ENCODE peak calls at places on chromosomes 3 and 15, in ten cellular contexts. A is body of pancreas; G is endothelial cell; B is astrocyte of the cerebellum; P is Peyer's patch; J is stimulated activated CD8-positive, alpha-beta memory T cell treated with anti-CD3 and anti-CD28 coated beads, Interleukin-15, amount 100 ng/mL, for 4 hours; F is tibial artery; M is substantia nigra; R is H9; X is amygdala. I is an unnamed sample.

GRCh38 chr3:3802021-3802420 is 2.8 kb downstream of the LRRN1 start:
- DNase-seq in P (no peak), F (no peak), J (no peak), X (no peak), A (no peak), B (no peak), M (no peak), G (peak; percentile 10), R (no peak), I (no peak)

GRCh38 chr15:38474155-38474757 is 20.3 kb downstream of the FAM98B start:
- DNase-seq in A (peak; percentile 14), F (no peak), J (no peak), G (peak; percentile 33), B (peak; percentile 48), R (no peak), X (no peak), M (peak; percentile 34), P (no peak), I (peak; percentile 43)

GRCh38 chr3:108319428-108320053 is 23.2 kb downstream of the HHLA2 start:
- DNase-seq in X (no peak), R (no peak), B (no peak), J (no peak), G (no peak), M (no peak), F (no peak), A (peak; percentile 72), P (no peak), I (no peak)

GRCh38 chr3:70096376-70097055 is 97.0 kb downstream of the SAMMSON start:
- DNase-seq in X (no peak), G (no peak), P (no peak), B (no peak), J (no peak), M (no peak), A (no peak), R (no peak), F (no peak), I (no peak)

GRCh38 chr3:141644931-141645330 is 93.2 kb upstream of the RNF7 start:
- DNase-seq in P (peak; percentile 64), X (no peak), G (peak; percentile 77), B (no peak), M (peak; percentile 47), R (peak; percentile 93), A (peak; percentile 85), F (peak; percentile 79), J (peak; percentile 44), I (peak; percentile 72)

GRCh38 chr3:15982667-15983145 is 184.9 kb upstream of the ANKRD28 start:
- DNase-seq in P (no peak), A (no peak), F (peak; percentile 67), G (no peak), J (no peak), R (no peak), B (peak; percentile 81), X (peak; percentile 77), M (peak; percentile 27), I (no peak)

GRCh38 chr15:39918688-39919385 is 1.2 kb downstream of the GPR176 start:
- DNase-seq in B (peak; percentile 46), M (no peak), R (no peak), P (no peak), J (no peak), F (no peak), X (no peak), G (no peak), A (no peak), I (no peak)

GRCh38 chr15:45448066-45448510 is 69.7 kb upstream of the GATM start:
- DNase-seq in A (peak; percentile 10), F (no peak), B (no peak), J (no peak), X (no peak), R (no peak), M (peak; percentile 35), P (no peak), G (no peak), I (no peak)

GRCh38 chr15:40598672-40599071 is 4.6 kb downstream of the KNL1 start:
- DNase-seq in B (no peak), X (no peak), J (no peak), M (no peak), R (no peak), G (no peak), A (no peak), P (no peak), F (no peak), I (no peak)

GRCh38 chr3:100761211-100761921 is 52.1 kb downstream of the TFG start:
- DNase-seq in M (no peak), R (peak; percentile 53), X (no peak), J (no peak), G (no peak), P (no peak), A (peak; percentile 39), F (no peak), B (no peak), I (peak; percentile 23)

GRCh38 chr3:150744041-150745026 is 18.6 kb downstream of the SIAH2 start:
- DNase-seq in A (no peak), X (no peak), R (no peak), G (no peak), M (no peak), J (no peak), B (no peak), P (no peak), F (no peak), I (no peak)

GRCh38 chr3:42118762-42119361 is 27.7 kb downstream of the TRAK1 start:
- DNase-seq in A (peak; percentile 31), X (no peak), M (no peak), B (no peak), P (no peak), J (no peak), F (peak; percentile 49), G (peak; percentile 40), R (peak; percentile 69), I (peak; percentile 78)

GRCh38 chr3:146883292-146883691 is 278.1 kb upstream of the PLSCR5 start:
- DNase-seq in X (no peak), J (no peak), F (no peak), M (no peak), A (no peak), R (no peak), P (no peak), G (no peak), B (no peak), I (no peak)

GRCh38 chr3:32217339-32217738 is 21.1 kb upstream of the CMTM8 start:
- DNase-seq in P (no peak), M (no peak), J (no peak), A (peak; percentile 81), B (no peak), X (no peak), R (no peak), G (no peak), F (no peak), I (no peak)

GRCh38 chr15:70741677-70742293 is 21.6 kb downstream of the UACA start:
- DNase-seq in J (no peak), R (no peak), X (no peak), M (no peak), F (no peak), B (no peak), P (no peak), G (no peak), A (no peak), I (no peak)

GRCh38 chr3:33440328-33440577 is at the start of gene UBP1:
- DNase-seq in F (no peak), P (no peak), A (peak; percentile 100), X (no peak), G (peak; percentile 93), J (no peak), R (no peak), B (no peak), M (no peak), I (peak; percentile 97)

GRCh38 chr15:62344806-62345539 is 179.9 kb upstream of the C2CD4B start:
- DNase-seq in B (peak; percentile 16), G (peak; percentile 30), F (no peak), P (peak; percentile 32), J (peak; percentile 9), A (peak; percentile 85), M (no peak), X (no peak), R (peak; percentile 87), I (peak; percentile 79)

GRCh38 chr15:29438714-29439076 is 169.1 kb upstream of the NSMCE3 start:
- DNase-seq in P (no peak), M (no peak), A (no peak), F (no peak), X (no peak), R (no peak), J (no peak), G (no peak), B (no peak), I (no peak)

GRCh38 chr3:108489776-108490175 is 20.6 kb downstream of the MYH15 start:
- DNase-seq in X (no peak), A (peak; percentile 19), B (peak; percentile 40), P (peak; percentile 21), G (peak; percentile 40), F (no peak), M (no peak), R (peak; percentile 34), J (peak; percentile 8), I (peak; percentile 47)

GRCh38 chr15:82044373-82045178 is 1.2 kb downstream of the MEX3B start:
- DNase-seq in R (peak; percentile 84), X (peak; percentile 69), J (no peak), B (peak; percentile 46), F (peak; percentile 66), M (no peak), A (peak; percentile 13), P (peak; percentile 24), G (peak; percentile 69), I (peak; percentile 53)

GRCh38 chr3:126287536-126288181 is 69.5 kb downstream of the KLF15 start:
- DNase-seq in J (no peak), G (peak; percentile 43), P (no peak), B (no peak), R (peak; percentile 85), A (peak; percentile 84), F (peak; percentile 90), M (peak; percentile 82), X (peak; percentile 82), I (peak; percentile 78)

GRCh38 chr3:54535619-54536018 is 392.2 kb downstream of the LRTM1 start:
- DNase-seq in F (no peak), M (no peak), P (no peak), G (no peak), A (no peak), X (no peak), R (no peak), B (no peak), J (no peak), I (no peak)

GRCh38 chr3:51397389-51397788 is 6.3 kb downstream of the RBM15B start:
- DNase-seq in A (no peak), M (no peak), F (no peak), R (no peak), G (no peak), X (no peak), P (no peak), B (no peak), J (no peak), I (no peak)

GRCh38 chr3:198043149-198043548 is 83.1 kb downstream of the LMLN start:
- DNase-seq in X (no peak), M (peak; percentile 39), A (no peak), R (no peak), P (no peak), J (no peak), G (no peak), B (no peak), F (no peak), I (no peak)

GRCh38 chr15:91484141-91484540 is 369.4 kb upstream of the SLCO3A1 start:
- DNase-seq in J (no peak), B (no peak), G (no peak), X (no peak), A (no peak), M (no peak), R (no peak), F (no peak), P (no peak), I (no peak)

GRCh38 chr15:88288661-88289060 is 32.1 kb upstream of the NTRK3 start:
- DNase-seq in J (no peak), A (peak; percentile 7), X (no peak), P (no peak), B (no peak), F (no peak), G (no peak), R (no peak), M (no peak), I (no peak)

GRCh38 chr3:134312072-134312872 is 61.6 kb upstream of the RYK start:
- DNase-seq in P (no peak), G (peak; percentile 51), B (no peak), F (peak; percentile 83), X (no peak), J (no peak), R (peak; percentile 64), A (peak; percentile 86), M (no peak), I (no peak)

GRCh38 chr3:128262457-128262856 is 109.2 kb downstream of the EEFSEC start:
- DNase-seq in M (no peak), F (no peak), B (no peak), R (peak; percentile 9), G (no peak), J (no peak), P (no peak), A (no peak), X (no peak), I (no peak)